ENCODE peak calls at places on chromosomes 12 and 14, in ten cellular contexts. G, P, X, E, Y, T, F, N, K and B are unnamed samples. For H3K9me3, the result is how much of the 10 kb centered on the place peaks cover.

GRCh38 chr12:62640910-62641448 is 174.4 kb downstream of the MON2 start:
- DNase-seq in G (no peak), P (no peak), X (peak), E (no peak), Y (no peak), T (no peak), F (peak), N (no peak), K (no peak), B (no peak)

GRCh38 chr12:14629832-14630688 is 62.4 kb upstream of the PLBD1 start:
- DNase-seq in G (peak), P (peak), X (peak), E (peak), Y (peak), T (peak), F (peak), N (peak), K (no peak), B (peak)

GRCh38 chr12:100234591-100235304 is 32.1 kb downstream of the DEPDC4 start:
- DNase-seq in G (no peak), P (peak), X (peak), E (no peak), Y (no peak), T (no peak), F (peak), N (peak), K (no peak), B (no peak)

GRCh38 chr12:73629893-73630872 is 907.5 kb upstream of the ATXN7L3B start:
- DNase-seq in G (no peak), P (no peak), X (no peak), E (no peak), Y (no peak), T (no peak), F (no peak), N (no peak), K (no peak), B (no peak)

GRCh38 chr12:102806110-102806509 is 110.9 kb downstream of the PAH start:
- DNase-seq in G (no peak), P (no peak), X (no peak), E (no peak), Y (no peak), T (no peak), F (no peak), N (no peak), K (no peak), B (no peak)

GRCh38 chr12:58067610-58068387 is 126.4 kb downstream of the ATP23 start:
- DNase-seq in G (no peak), P (no peak), X (peak), E (no peak), Y (no peak), T (no peak), F (peak), N (peak), K (no peak), B (no peak)

GRCh38 chr12:111599459-111600295 is 562 bp upstream of the ATXN2 start:
- DNase-seq in G (peak), P (peak), X (peak), E (peak), Y (peak), T (peak), F (peak), N (peak), K (peak), B (peak)

GRCh38 chr12:10372534-10372931 is 17.3 kb downstream of the KLRK1 start:
- DNase-seq in G (peak), P (no peak), X (no peak), E (no peak), Y (no peak), T (no peak), F (no peak), N (no peak), K (peak), B (no peak)

GRCh38 chr14:21894003-21894897 is 220.6 kb upstream of the OR4E1 start:
- DNase-seq in G (no peak), P (peak), X (no peak), E (no peak), Y (no peak), T (peak), F (peak), N (no peak), K (peak), B (peak)

GRCh38 chr12:117208206-117208605 is 17.9 kb upstream of the FBXO21 start:
- DNase-seq in G (no peak), P (no peak), X (no peak), E (no peak), Y (no peak), T (no peak), F (no peak), N (no peak), K (no peak), B (no peak)

GRCh38 chr14:92203116-92203515 is 81.3 kb downstream of the CPSF2 start:
- DNase-seq in G (no peak), P (no peak), X (no peak), E (no peak), Y (no peak), T (no peak), F (no peak), N (no peak), K (no peak), B (no peak)

GRCh38 chr14:104655128-104655848 is 34.1 kb upstream of the INF2 start:
- DNase-seq in G (no peak), P (no peak), X (no peak), E (no peak), Y (no peak), T (no peak), F (no peak), N (no peak), K (no peak), B (no peak)

GRCh38 chr12:107513636-107514400 is 171.8 kb upstream of the PWP1 start:
- DNase-seq in G (no peak), P (no peak), X (no peak), E (no peak), Y (no peak), T (no peak), F (no peak), N (no peak), K (no peak), B (no peak)

GRCh38 chr14:100567877-100568163 is 19.4 kb downstream of the BEGAIN start:
- DNase-seq in G (no peak), P (peak), X (no peak), E (no peak), Y (no peak), T (no peak), F (no peak), N (no peak), K (no peak), B (no peak)

GRCh38 chr12:78767264-78767981 is 97.2 kb upstream of the SYT1 start:
- DNase-seq in G (no peak), P (no peak), X (no peak), E (no peak), Y (no peak), T (no peak), F (no peak), N (no peak), K (no peak), B (no peak)

GRCh38 chr12:16844875-16845274 is 238.9 kb upstream of the LMO3 start:
- DNase-seq in G (no peak), P (peak), X (no peak), E (no peak), Y (no peak), T (no peak), F (peak), N (no peak), K (no peak), B (no peak)

GRCh38 chr12:51329742-51330141 is 5.8 kb upstream of the BIN2 start:
- DNase-seq in G (no peak), P (no peak), X (no peak), E (no peak), Y (no peak), T (no peak), F (no peak), N (no peak), K (no peak), B (no peak)

GRCh38 chr12:81668475-81668874 is 90.7 kb downstream of the PPFIA2 start:
- DNase-seq in G (no peak), P (no peak), X (peak), E (no peak), Y (no peak), T (no peak), F (peak), N (no peak), K (no peak), B (no peak)

GRCh38 chr14:105315211-105315721 is 718 bp downstream of the PACS2 start:
- DNase-seq in G (peak), P (peak), X (no peak), E (peak), Y (no peak), T (peak), F (peak), N (no peak), K (peak), B (no peak)

GRCh38 chr12:52847335-52848102 is 1.3 kb downstream of the KRT78 start:
- DNase-seq in G (no peak), P (peak), X (no peak), E (no peak), Y (no peak), T (no peak), F (no peak), N (no peak), K (peak), B (no peak)

GRCh38 chr12:21568115-21568514 is 36.5 kb downstream of the GYS2 start:
- DNase-seq in G (no peak), P (no peak), X (no peak), E (no peak), Y (no peak), T (no peak), F (peak), N (no peak), K (no peak), B (no peak)

GRCh38 chr12:127750076-127750840 is 516.7 kb upstream of the TMEM132C start:
- DNase-seq in G (no peak), P (no peak), X (no peak), E (no peak), Y (no peak), T (no peak), F (no peak), N (no peak), K (no peak), B (no peak)

GRCh38 chr12:88566430-88566829 is 13.8 kb downstream of the KITLG start:
- DNase-seq in G (peak), P (no peak), X (no peak), E (no peak), Y (no peak), T (no peak), F (no peak), N (no peak), K (no peak), B (no peak)

GRCh38 chr12:14915736-14916135 is 22.6 kb downstream of the ERP27 start:
- DNase-seq in G (no peak), P (no peak), X (no peak), E (no peak), Y (no peak), T (no peak), F (no peak), N (no peak), K (no peak), B (no peak)

GRCh38 chr12:117228239-117228638 is 38.0 kb upstream of the FBXO21 start:
- DNase-seq in G (no peak), P (no peak), X (no peak), E (no peak), Y (no peak), T (no peak), F (peak), N (no peak), K (no peak), B (no peak)

GRCh38 chr12:131204416-131205311 is 251.0 kb downstream of the ADGRD1 start:
- DNase-seq in G (peak), P (no peak), X (no peak), E (no peak), Y (no peak), T (no peak), F (no peak), N (no peak), K (no peak), B (peak)

GRCh38 chr14:77708749-77709148 is 846 bp downstream of the SLIRP start:
- DNase-seq in G (no peak), P (no peak), X (no peak), E (no peak), Y (no peak), T (no peak), F (no peak), N (no peak), K (no peak), B (no peak)

GRCh38 chr14:103628684-103629502 is at the start of gene KLC1:
- DNase-seq in G (peak), P (peak), X (peak), E (peak), Y (peak), T (peak), F (peak), N (no peak), K (peak), B (peak)

GRCh38 chr14:35959835-35960234 is 133.7 kb downstream of the BRMS1L start:
- DNase-seq in G (no peak), P (no peak), X (no peak), E (no peak), Y (no peak), T (no peak), F (peak), N (no peak), K (no peak), B (no peak)

GRCh38 chr12:56358836-56359532 is 923 bp downstream of the STAT2 start:
- DNase-seq in G (no peak), P (no peak), X (peak), E (no peak), Y (no peak), T (no peak), F (no peak), N (peak), K (no peak), B (no peak)

GRCh38 chr14:55062517-55063351 is 11.3 kb downstream of the MAPK1IP1L start:
- DNase-seq in G (no peak), P (no peak), X (no peak), E (peak), Y (no peak), T (no peak), F (no peak), N (no peak), K (no peak), B (no peak)

GRCh38 chr12:105330938-105331804 is 680 bp downstream of the C12orf75 start:
- DNase-seq in G (peak), P (peak), X (no peak), E (peak), Y (no peak), T (peak), F (peak), N (no peak), K (peak), B (peak)

GRCh38 chr14:71620401-71620800 is 311.8 kb upstream of the RGS6 start:
- DNase-seq in G (no peak), P (no peak), X (peak), E (no peak), Y (no peak), T (no peak), F (no peak), N (no peak), K (no peak), B (no peak)

GRCh38 chr12:79327465-79327864 is 363.3 kb downstream of the PAWR start:
- DNase-seq in G (no peak), P (no peak), X (no peak), E (no peak), Y (no peak), T (no peak), F (peak), N (no peak), K (no peak), B (no peak)

GRCh38 chr14:100810861-100811461 is 15.0 kb upstream of the MEG3 start:
- DNase-seq in G (no peak), P (no peak), X (no peak), E (no peak), Y (no peak), T (no peak), F (no peak), N (no peak), K (no peak), B (no peak)

GRCh38 chr12:25585021-25585523 is 32.0 kb upstream of the LMNTD1 start:
- DNase-seq in G (no peak), P (no peak), X (peak), E (peak), Y (peak), T (no peak), F (no peak), N (no peak), K (no peak), B (no peak)

GRCh38 chr12:13613297-13613696 is 368.1 kb downstream of the GRIN2B start:
- DNase-seq in G (no peak), P (no peak), X (no peak), E (no peak), Y (no peak), T (no peak), F (no peak), N (no peak), K (no peak), B (no peak)
- H3K9me3 ChIP-seq in G (under half), P (under half), X (under half), E (under half), Y (under half), T (under half), F (under half), N (under half), K (under half), B (under half)

DNA sequence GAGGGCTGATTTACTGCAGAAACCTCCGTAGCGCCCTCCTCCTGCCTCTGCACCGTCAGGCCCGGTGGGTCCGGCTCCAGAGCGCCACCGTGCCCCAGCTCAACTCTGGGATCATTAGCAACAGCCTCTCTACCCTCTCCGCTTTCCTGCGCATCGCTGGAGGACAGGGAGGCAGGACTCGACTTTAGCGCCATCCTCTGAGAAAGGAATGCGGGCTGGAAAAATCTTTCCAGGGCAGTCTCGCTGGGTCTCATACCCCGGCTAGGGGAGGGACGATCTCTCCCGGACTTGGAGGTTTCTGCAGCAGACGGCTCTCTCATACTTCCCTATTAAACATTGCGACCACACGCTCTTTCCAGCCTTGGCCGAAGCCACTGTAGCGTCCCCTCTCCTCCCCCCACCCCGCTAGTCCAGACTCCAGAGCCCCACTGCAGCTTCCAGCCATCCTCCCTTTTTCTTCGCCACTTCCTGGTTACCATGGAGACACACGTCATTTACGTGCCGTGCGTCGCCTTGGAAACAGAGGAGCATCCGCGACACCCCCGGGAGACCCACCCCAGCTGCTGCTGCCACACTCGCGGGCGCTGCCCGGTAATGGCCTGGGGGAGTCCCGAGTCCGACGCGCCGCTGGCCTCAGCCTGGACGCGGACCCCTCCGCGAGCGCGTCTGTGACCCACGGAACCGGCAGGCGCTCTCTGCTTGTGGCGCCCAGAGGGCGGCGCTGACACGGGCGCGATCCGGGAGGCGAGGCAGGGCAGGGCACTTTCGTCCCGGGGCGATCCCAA is at the start of gene CCDC184:
- DNase-seq in G (peak), P (peak), X (peak), E (peak), Y (peak), T (peak), F (peak), N (no peak), K (peak), B (peak)
- TF ChIP-seq CTCF in G (no peak), P (peak), X (peak), E (peak), Y (peak), T (peak), F (peak), N (peak), K (no peak), B (peak)

GRCh38 chr12:6084969-6085450 is 39.5 kb downstream of the VWF start:
- DNase-seq in G (no peak), P (peak), X (no peak), E (no peak), Y (no peak), T (no peak), F (no peak), N (no peak), K (no peak), B (no peak)

GRCh38 chr12:6083606-6084005 is 40.9 kb downstream of the VWF start:
- DNase-seq in G (no peak), P (no peak), X (no peak), E (no peak), Y (no peak), T (no peak), F (no peak), N (no peak), K (no peak), B (no peak)

GRCh38 chr12:6082613-6083012 is 41.9 kb downstream of the VWF start:
- DNase-seq in G (no peak), P (no peak), X (no peak), E (no peak), Y (no peak), T (no peak), F (no peak), N (no peak), K (no peak), B (no peak)

GRCh38 chr12:6085841-6086240 is 38.6 kb downstream of the VWF start:
- DNase-seq in G (no peak), P (no peak), X (no peak), E (peak), Y (no peak), T (no peak), F (no peak), N (no peak), K (no peak), B (no peak)

GRCh38 chr12:6084261-6084968 is 40.1 kb downstream of the VWF start:
- DNase-seq in G (no peak), P (peak), X (peak), E (peak), Y (no peak), T (no peak), F (peak), N (no peak), K (no peak), B (no peak)
- H3K9me3 ChIP-seq in G (under half), P (under half), X (under half), E (under half), Y (under half), T (under half), F (under half), N (under half), K (under half), B (under half)

DNA sequence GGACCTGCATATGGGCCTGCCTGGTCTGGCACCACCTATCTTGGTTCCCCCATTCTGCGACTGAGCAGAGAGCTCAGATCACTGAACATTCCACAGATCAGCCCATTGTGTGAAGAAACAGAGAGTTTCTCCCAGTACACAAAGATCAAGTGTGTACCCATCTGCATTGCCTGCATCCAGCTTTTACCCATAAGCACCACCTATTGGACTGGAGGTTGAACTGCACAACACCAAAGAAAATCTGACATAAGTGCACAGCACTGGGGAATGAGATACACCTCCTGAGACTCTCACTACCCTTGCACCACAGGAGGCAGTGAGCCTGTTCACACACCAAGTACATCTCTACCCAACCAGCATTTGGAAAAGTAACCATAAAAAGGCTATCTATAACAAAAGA is 362.6 kb upstream of the CLEC14A start:
- DNase-seq in G (no peak), P (no peak), X (no peak), E (no peak), Y (no peak), T (no peak), F (peak), N (no peak), K (no peak), B (no peak)
- TF ChIP-seq CTCF in G (no peak), P (peak), X (no peak), E (no peak), Y (no peak), T (no peak), F (no peak), N (peak), K (no peak), B (no peak)

GRCh38 chr12:34338751-34339150 is 316.5 kb downstream of the ALG10 start:
- DNase-seq in G (no peak), P (no peak), X (no peak), E (no peak), Y (no peak), T (no peak), F (no peak), N (no peak), K (no peak), B (no peak)
- H3K9me3 ChIP-seq in G (under half), P (under half), X (under half), E (under half), Y (under half), T (under half), F (under half), N (half or more), K (half or more), B (under half)

DNA sequence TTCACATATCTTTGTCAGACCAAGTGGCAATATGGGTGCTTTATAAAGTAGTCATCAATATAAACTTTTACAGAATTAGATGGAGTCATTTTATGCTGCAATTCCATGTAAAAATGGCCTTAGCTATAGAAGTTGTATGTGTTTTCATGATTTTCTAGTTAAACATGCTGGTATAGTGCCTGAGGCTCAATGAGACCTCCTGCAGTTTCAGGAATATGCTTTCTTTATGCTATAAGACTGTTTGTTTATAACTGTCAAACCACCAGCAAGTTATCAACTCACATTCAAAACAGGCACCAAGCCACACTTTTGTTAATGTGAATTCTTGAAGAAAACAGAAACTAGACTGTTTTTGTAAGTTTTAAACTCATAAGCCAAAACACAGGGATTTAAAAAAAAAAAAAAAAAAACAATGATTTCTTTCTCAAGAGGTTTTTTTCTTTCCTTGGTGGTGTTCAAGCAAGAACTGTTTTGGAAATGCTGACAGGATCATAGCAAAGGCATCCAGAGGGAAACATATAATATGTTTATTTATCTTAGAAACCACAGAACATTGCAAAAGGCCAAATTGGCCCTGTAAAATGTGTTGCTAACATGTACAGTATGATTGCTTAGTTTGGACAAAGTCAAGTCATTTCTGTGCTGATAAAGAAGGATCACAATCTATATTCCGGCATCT is 28.8 kb upstream of the LUM start:
- DNase-seq in G (no peak), P (no peak), X (peak), E (no peak), Y (no peak), T (no peak), F (no peak), N (peak), K (no peak), B (no peak)
- TF ChIP-seq CTCF in G (no peak), P (no peak), X (no peak), E (no peak), Y (no peak), T (no peak), F (no peak), N (no peak), K (no peak), B (no peak)